ENCODE peak calls at places on chromosomes 4 and X, in six cellular contexts. E is right lobe of liver, W is adipocyte, H is NT2/D1, V is lower lobe of right lung, Z is tibial artery. B is an unnamed sample.

GRCh38 chr4:4640692-4641091 is 98.8 kb upstream of the STX18 start:
- DNase-seq in E (no peak), W (no peak), H (no peak), V (no peak), Z (no peak), B (no peak)

GRCh38 chr4:498328-498919 is 532 bp downstream of the ZNF721 start:
- DNase-seq in E (no peak), W (peak), H (no peak), V (no peak), Z (no peak), B (no peak)

GRCh38 chrX:141221611-141222010 is 20.7 kb downstream of the SPANXC start:
- DNase-seq in E (no peak), W (no peak), H (no peak), V (no peak), Z (no peak), B (no peak)

GRCh38 chr4:81905966-81906365 is 434.3 kb upstream of the RASGEF1B start:
- DNase-seq in E (no peak), W (no peak), H (no peak), V (no peak), Z (no peak), B (no peak)

GRCh38 chrX:103066606-103067005 is 2.6 kb upstream of the BEX1 start:
- DNase-seq in E (no peak), W (peak), H (no peak), V (no peak), Z (no peak), B (peak)

GRCh38 chr4:114078636-114079035 is 99.2 kb upstream of the ARSJ start:
- DNase-seq in E (no peak), W (no peak), H (no peak), V (no peak), Z (no peak), B (no peak)

GRCh38 chrX:107374116-107374515 is 75.3 kb upstream of the FRMPD3 start:
- DNase-seq in E (no peak), W (no peak), H (peak), V (no peak), Z (no peak), B (no peak)

GRCh38 chr4:189185810-189186432 is 754.8 kb upstream of the FRG1 start:
- DNase-seq in E (no peak), W (no peak), H (peak), V (no peak), Z (no peak), B (no peak)

GRCh38 chr4:176478076-176478475 is 158.3 kb downstream of the SPCS3 start:
- DNase-seq in E (no peak), W (peak), H (no peak), V (no peak), Z (no peak), B (no peak)

GRCh38 chr4:123478859-123479345 is 82.3 kb downstream of the SPRY1 start:
- DNase-seq in E (peak), W (peak), H (no peak), V (peak), Z (no peak), B (peak)

GRCh38 chr4:32748498-32748897 is 2028.3 kb downstream of the PCDH7 start:
- DNase-seq in E (no peak), W (no peak), H (no peak), V (no peak), Z (no peak), B (no peak)

GRCh38 chrX:48558270-48558669 is 16.0 kb upstream of the RBM3 start:
- DNase-seq in E (no peak), W (peak), H (no peak), V (no peak), Z (no peak), B (peak)

GRCh38 chr4:40875507-40876150 is 125.9 kb downstream of the NSUN7 start:
- DNase-seq in E (no peak), W (no peak), H (no peak), V (no peak), Z (no peak), B (no peak)

GRCh38 chr4:7514789-7515188 is 80.1 kb upstream of the PSAPL1 start:
- DNase-seq in E (no peak), W (no peak), H (no peak), V (no peak), Z (no peak), B (no peak)

GRCh38 chr4:109011241-109012031 is 248.6 kb upstream of the ETNPPL start:
- DNase-seq in E (no peak), W (no peak), H (no peak), V (no peak), Z (no peak), B (no peak)

GRCh38 chr4:168811207-168811606 is 198.8 kb downstream of the CBR4 start:
- DNase-seq in E (no peak), W (no peak), H (no peak), V (no peak), Z (no peak), B (no peak)

GRCh38 chr4:120977435-120977997 is 55.0 kb upstream of the PRDM5 start:
- DNase-seq in E (no peak), W (peak), H (no peak), V (no peak), Z (no peak), B (peak)

GRCh38 chrX:47283015-47283771 is 50.4 kb downstream of the USP11 start:
- DNase-seq in E (no peak), W (peak), H (no peak), V (no peak), Z (no peak), B (peak)

GRCh38 chr4:146340798-146341197 is 126.5 kb downstream of the REELD1 start:
- DNase-seq in E (no peak), W (peak), H (no peak), V (no peak), Z (no peak), B (no peak)

GRCh38 chrX:118495958-118496762 is 545 bp downstream of the DOCK11 start:
- DNase-seq in E (peak), W (peak), H (no peak), V (peak), Z (peak), B (no peak)

GRCh38 chr4:107989162-107989536 is 540 bp upstream of the HADH start:
- DNase-seq in E (no peak), W (no peak), H (no peak), V (no peak), Z (no peak), B (no peak)

GRCh38 chrX:103554687-103555417 is 30.5 kb upstream of the TCEAL4 start:
- DNase-seq in E (no peak), W (peak), H (peak), V (no peak), Z (peak), B (peak)

GRCh38 chrX:140508958-140509357 is 4.1 kb upstream of the SOX3 start:
- DNase-seq in E (no peak), W (no peak), H (no peak), V (no peak), Z (no peak), B (no peak)

GRCh38 chr4:149409186-149410056 is 406.2 kb downstream of the IQCM start:
- DNase-seq in E (no peak), W (peak), H (no peak), V (no peak), Z (peak), B (peak)

GRCh38 chrX:71671043-71671829 is 3.9 kb downstream of the LOC101059915 start:
- DNase-seq in E (no peak), W (no peak), H (no peak), V (no peak), Z (no peak), B (no peak)

GRCh38 chr4:8300832-8301231 is 31.3 kb downstream of the HTRA3 start:
- DNase-seq in E (no peak), W (no peak), H (no peak), V (no peak), Z (no peak), B (no peak)

GRCh38 chr4:48237996-48238645 is 31.5 kb downstream of the TEC start:
- DNase-seq in E (no peak), W (no peak), H (no peak), V (no peak), Z (no peak), B (no peak)

GRCh38 chr4:73477176-73477575 is 4.4 kb upstream of the AFM start:
- DNase-seq in E (no peak), W (no peak), H (no peak), V (no peak), Z (no peak), B (no peak)

GRCh38 chrX:147757750-147758149 is 154.0 kb upstream of the FMR1 start:
- DNase-seq in E (no peak), W (no peak), H (no peak), V (no peak), Z (no peak), B (no peak)

GRCh38 chrX:85922821-85923220 is 124.5 kb downstream of the CHM start:
- DNase-seq in E (no peak), W (peak), H (no peak), V (no peak), Z (no peak), B (peak)

GRCh38 chrX:149961572-149961971 is 23.3 kb upstream of the EOLA2 start:
- DNase-seq in E (no peak), W (no peak), H (no peak), V (no peak), Z (no peak), B (no peak)

GRCh38 chrX:15167826-15168225 is 102.1 kb downstream of the ASB9 start:
- DNase-seq in E (no peak), W (no peak), H (no peak), V (no peak), Z (no peak), B (no peak)

GRCh38 chrX:15160558-15160957 is 109.3 kb downstream of the ASB9 start:
- DNase-seq in E (no peak), W (no peak), H (no peak), V (no peak), Z (no peak), B (no peak)

GRCh38 chrX:15170927-15171326 is 99.0 kb downstream of the ASB9 start:
- DNase-seq in E (no peak), W (no peak), H (no peak), V (no peak), Z (no peak), B (no peak)

GRCh38 chrX:15163131-15163530 is 106.8 kb downstream of the ASB9 start:
- DNase-seq in E (no peak), W (no peak), H (no peak), V (no peak), Z (no peak), B (no peak)

DNA sequence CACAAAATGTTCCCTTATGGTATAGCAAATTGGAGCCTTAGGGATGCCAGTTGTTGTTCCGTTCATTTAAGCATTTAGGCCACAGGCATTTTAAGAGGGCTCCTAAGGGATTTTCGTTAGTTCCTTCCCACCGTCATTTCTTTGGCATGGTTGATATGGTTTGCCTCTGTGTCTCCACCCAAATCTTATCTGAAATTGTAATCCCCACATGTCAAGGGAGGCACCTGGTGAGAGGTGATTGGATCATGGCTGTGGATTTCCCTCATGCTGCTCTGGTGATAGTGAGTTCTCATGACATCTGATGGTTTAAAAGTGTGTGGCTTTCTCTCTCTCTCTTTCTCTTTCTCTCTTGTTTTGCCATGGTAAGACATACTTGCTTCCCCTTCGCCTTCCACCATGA is 104.1 kb downstream of the ASB9 start:
- DNase-seq in E (no peak), W (no peak), H (no peak), V (no peak), Z (no peak), B (no peak)
- H3K4me3 ChIP-seq in E (no peak), W (no peak), H (no peak), V (no peak), Z (no peak), B (no peak)

GRCh38 chr4:184392321-184392720 is 82.0 kb downstream of the IRF2 start:
- DNase-seq in E (peak), W (no peak), H (no peak), V (no peak), Z (no peak), B (no peak)
- H3K4me3 ChIP-seq in E (no peak), W (peak), H (no peak), V (peak), Z (no peak), B (no peak)

GRCh38 chrX:153375571-153375970 is 25.6 kb downstream of the PNMA6E start:
- DNase-seq in E (peak), W (no peak), H (no peak), V (no peak), Z (no peak), B (no peak)

GRCh38 chrX:153370293-153371055 is 30.7 kb downstream of the PNMA6E start:
- DNase-seq in E (no peak), W (no peak), H (no peak), V (no peak), Z (no peak), B (no peak)

GRCh38 chrX:153374426-153374825 is 26.7 kb downstream of the PNMA6E start:
- DNase-seq in E (no peak), W (no peak), H (no peak), V (no peak), Z (no peak), B (no peak)

GRCh38 chrX:153371256-153371655 is 29.9 kb downstream of the PNMA6E start:
- DNase-seq in E (no peak), W (no peak), H (no peak), V (no peak), Z (no peak), B (no peak)

DNA sequence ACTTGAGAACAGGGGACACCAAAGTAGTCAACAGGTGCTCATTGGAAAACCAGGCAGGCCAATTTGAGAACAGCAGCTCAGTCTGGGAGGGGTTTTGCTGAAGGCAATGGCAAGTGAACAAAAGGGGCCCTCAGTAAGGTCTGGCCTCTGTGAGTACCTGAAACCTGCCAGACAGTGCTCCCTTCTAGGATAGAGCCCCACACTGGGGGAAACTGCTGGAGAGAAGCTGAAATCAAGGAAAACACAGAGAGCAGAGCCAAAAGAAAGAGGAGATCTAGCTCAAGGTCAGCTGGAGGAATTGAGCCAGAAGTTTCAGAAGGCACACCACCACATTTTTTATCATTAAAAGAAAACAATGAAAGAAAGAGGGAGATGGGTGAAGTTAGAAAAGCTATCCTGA is 28.2 kb downstream of the PNMA6E start:
- DNase-seq in E (no peak), W (no peak), H (no peak), V (no peak), Z (no peak), B (no peak)
- H3K4me3 ChIP-seq in E (no peak), W (no peak), H (no peak), V (no peak), Z (no peak), B (no peak)

GRCh38 chr4:24394041-24394440 is 190.3 kb downstream of the DHX15 start:
- DNase-seq in E (no peak), W (no peak), H (peak), V (no peak), Z (no peak), B (no peak)

GRCh38 chr4:24395937-24396336 is 188.4 kb downstream of the DHX15 start:
- DNase-seq in E (no peak), W (no peak), H (no peak), V (no peak), Z (no peak), B (no peak)

GRCh38 chr4:24396988-24397387 is 187.4 kb downstream of the DHX15 start:
- DNase-seq in E (no peak), W (no peak), H (no peak), V (no peak), Z (no peak), B (no peak)

GRCh38 chr4:24392613-24393012 is 191.7 kb downstream of the DHX15 start:
- DNase-seq in E (no peak), W (no peak), H (no peak), V (no peak), Z (no peak), B (no peak)
- H3K4me3 ChIP-seq in E (no peak), W (no peak), H (no peak), V (no peak), Z (no peak), B (no peak)

DNA sequence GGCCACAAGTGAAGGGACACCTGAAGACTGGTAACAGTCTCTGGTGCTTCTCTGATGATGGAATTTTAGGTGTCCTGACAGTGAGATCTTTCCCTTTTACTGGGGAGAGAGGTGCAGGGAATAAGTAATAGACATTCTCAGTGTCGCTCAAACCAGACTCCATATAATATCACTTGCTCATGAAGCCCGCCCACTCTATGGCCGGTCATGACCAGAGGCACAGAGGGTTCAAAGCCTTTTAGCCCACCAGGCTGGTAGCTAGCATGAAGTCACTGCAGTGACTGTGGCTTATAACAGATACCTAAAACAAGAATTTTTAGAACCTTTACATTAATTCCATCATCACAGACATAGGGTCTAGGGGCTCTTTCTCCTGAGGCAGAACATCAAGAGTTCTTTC is 2.9 kb downstream of the CD40LG start:
- DNase-seq in E (no peak), W (no peak), H (no peak), V (no peak), Z (no peak), B (no peak)
- H3K4me3 ChIP-seq in E (no peak), W (no peak), H (no peak), V (no peak), Z (no peak), B (no peak)

DNA sequence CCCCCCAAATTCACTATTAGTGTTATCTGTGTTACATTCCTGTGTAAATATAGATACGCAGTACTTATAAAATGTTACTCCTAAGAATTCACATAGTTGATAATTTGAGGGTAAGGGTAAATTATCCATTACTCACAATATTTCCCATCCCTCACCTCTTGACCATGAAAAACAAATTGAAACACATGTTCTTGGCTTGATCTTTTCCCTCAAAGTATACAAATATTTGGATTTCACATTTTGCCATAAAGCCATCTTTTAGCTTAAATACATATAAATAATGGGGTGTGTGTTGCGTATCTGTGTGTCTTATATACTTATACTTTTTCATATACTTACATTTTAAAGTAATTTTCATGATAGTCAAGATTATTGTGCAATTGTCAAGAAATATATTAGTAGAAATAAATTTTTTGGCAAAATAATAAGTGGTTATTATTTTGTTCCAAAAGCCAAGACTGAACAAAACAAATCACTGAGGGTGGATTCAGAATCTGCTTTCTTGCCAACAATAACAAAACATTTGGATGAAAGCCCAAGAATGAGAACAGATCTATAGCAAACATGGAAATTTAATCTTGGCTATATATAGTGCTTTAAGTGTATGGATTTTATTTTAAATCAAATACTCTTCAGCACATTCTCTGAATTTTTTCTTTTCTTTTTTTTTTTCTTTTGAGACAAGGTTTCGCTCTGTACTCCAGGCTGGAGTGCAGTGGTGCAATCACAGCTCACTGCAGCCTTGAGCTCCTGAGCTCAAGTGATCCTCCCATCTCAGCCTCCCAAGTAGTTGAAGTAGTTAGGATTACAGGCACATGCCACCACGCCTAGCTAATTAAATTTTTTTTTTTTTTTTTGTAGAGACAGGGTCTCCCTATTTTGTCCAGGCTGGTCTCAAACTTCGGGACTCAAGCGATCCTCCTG is 48.5 kb upstream of the PRSS48 start:
- DNase-seq in E (no peak), W (peak), H (no peak), V (no peak), Z (no peak), B (peak)
- H3K4me3 ChIP-seq in E (no peak), W (peak), H (no peak), V (peak), Z (peak), B (no peak)

GRCh38 chr4:112510191-112510467 is 5.9 kb downstream of the NEUROG2 start:
- DNase-seq in E (no peak), W (no peak), H (no peak), V (no peak), Z (no peak), B (no peak)
- H3K4me3 ChIP-seq in E (no peak), W (peak), H (no peak), V (no peak), Z (peak), B (peak)

B was measured in brain microvascular endothelial cell.